ENCODE peak calls at places on chromosome 22, in ten cellular contexts. M, X, K, Q, B, Y, N, O, P and H are unnamed samples.
A peak's percentile ranks its signal among the peaks of the same experiment; 100 is the strongest.

GRCh38 chr22:41094036-41094435 is 1.6 kb downstream of the EP300 start:
- DNase-seq in M (no peak), Y (no peak), N (peak; percentile 47), P (peak; percentile 53), Q (no peak), B (no peak), O (peak; percentile 25), K (no peak), X (no peak), H (peak; percentile 55)

GRCh38 chr22:37827056-37827455 is 3.9 kb downstream of the GALR3 start:
- DNase-seq in P (no peak), N (no peak), K (peak; percentile 78), O (no peak), B (no peak), Y (no peak), Q (no peak), M (peak; percentile 51), X (no peak), H (no peak)

GRCh38 chr22:22245256-22245909 is 797 bp downstream of the VPREB1 start:
- DNase-seq in B (no peak), X (no peak), M (no peak), Q (no peak), K (no peak), O (no peak), N (no peak), Y (no peak), P (no peak), H (no peak)

GRCh38 chr22:48744283-48744641 is 1083.4 kb downstream of the BRD1 start:
- DNase-seq in K (no peak), X (no peak), O (no peak), B (no peak), M (no peak), N (no peak), P (no peak), Q (peak; percentile 21), Y (peak; percentile 28), H (no peak)

GRCh38 chr22:30245985-30246901 is at the start of gene LIF:
- DNase-seq in X (no peak), N (peak; percentile 19), B (no peak), K (no peak), M (no peak), P (peak; percentile 42), O (peak; percentile 50), Y (no peak), Q (no peak), H (peak; percentile 50)

GRCh38 chr22:24542641-24543040 is 12.3 kb downstream of the GUCD1 start:
- DNase-seq in P (no peak), Q (peak; percentile 83), N (no peak), M (no peak), O (no peak), K (no peak), X (peak; percentile 63), Y (peak; percentile 87), B (no peak), H (no peak)

GRCh38 chr22:26066534-26066933 is 102.7 kb upstream of the SEZ6L start:
- DNase-seq in M (no peak), Q (no peak), K (no peak), O (peak; percentile 56), N (no peak), X (no peak), Y (no peak), B (no peak), P (no peak), H (no peak)

GRCh38 chr22:37519268-37520195 is at the start of gene CARD10:
- DNase-seq in P (peak; percentile 62), M (no peak), B (no peak), N (peak; percentile 33), X (no peak), K (no peak), Q (peak; percentile 68), O (peak; percentile 49), Y (peak; percentile 69), H (peak; percentile 63)

GRCh38 chr22:37906364-37907008 is 389 bp downstream of the MICALL1 start:
- DNase-seq in B (no peak), Y (no peak), P (peak; percentile 53), M (peak; percentile 39), Q (no peak), N (no peak), K (no peak), O (peak; percentile 19), X (no peak), H (no peak)

GRCh38 chr22:32652609-32653008 is 148.9 kb upstream of the TIMP3 start:
- DNase-seq in B (no peak), Q (no peak), K (no peak), M (no peak), Y (no peak), O (no peak), P (no peak), X (no peak), N (no peak), H (no peak)

GRCh38 chr22:17562906-17563870 is at the start of gene SLC25A18:
- DNase-seq in M (peak; percentile 70), P (no peak), X (peak; percentile 40), O (peak; percentile 39), B (no peak), Y (peak; percentile 85), K (peak; percentile 66), N (no peak), Q (no peak), H (no peak)

DNA sequence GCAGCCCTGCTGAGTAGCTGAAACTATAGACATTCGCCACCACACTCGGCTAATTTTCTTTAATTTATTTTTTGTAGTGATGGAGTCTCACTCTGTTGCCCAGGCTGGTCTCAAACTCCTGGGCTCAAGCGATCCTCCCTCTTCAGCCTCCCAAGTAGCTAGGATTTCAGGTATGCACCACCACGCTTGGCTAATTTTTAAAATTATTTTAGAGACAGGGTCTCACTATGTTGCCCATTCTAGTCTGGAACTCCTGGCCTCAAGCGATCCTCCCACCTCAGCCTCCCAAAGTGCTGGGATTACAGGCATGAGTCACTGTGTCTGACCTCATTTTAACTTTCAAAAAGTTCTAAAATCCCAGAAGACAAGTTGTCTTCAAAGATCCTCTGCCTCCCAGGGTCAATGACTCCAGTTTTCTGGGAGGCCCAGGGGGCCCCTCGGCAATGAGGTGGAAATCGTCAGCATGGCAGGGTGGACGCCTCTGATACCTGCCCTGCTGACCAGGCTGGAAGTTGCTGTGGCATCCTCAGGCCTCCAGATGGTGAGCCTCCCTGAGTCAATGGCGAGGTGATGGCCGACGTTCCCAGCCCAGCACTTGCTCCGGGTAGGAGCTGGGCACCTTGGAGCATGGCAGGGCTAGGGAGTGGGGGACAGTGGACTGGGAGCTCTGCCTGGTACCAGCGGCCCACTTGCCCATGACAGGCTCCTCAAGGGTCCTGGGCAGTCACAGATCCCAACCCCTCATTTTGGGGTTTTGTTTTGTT is 31.1 kb downstream of the RPL3 start:
- DNase-seq in X (no peak), Y (no peak), Q (no peak), N (no peak), O (no peak), B (no peak), M (no peak), K (no peak), P (no peak), H (no peak)
- H3K27ac ChIP-seq in X (no peak overlapping the region), Y (no peak overlapping the region), Q (no peak overlapping the region), N (no peak overlapping the region), O (no peak overlapping the region), B (no peak overlapping the region), M (no peak overlapping the region), K (no peak overlapping the region), P (no peak overlapping the region), H (no peak overlapping the region)

DNA sequence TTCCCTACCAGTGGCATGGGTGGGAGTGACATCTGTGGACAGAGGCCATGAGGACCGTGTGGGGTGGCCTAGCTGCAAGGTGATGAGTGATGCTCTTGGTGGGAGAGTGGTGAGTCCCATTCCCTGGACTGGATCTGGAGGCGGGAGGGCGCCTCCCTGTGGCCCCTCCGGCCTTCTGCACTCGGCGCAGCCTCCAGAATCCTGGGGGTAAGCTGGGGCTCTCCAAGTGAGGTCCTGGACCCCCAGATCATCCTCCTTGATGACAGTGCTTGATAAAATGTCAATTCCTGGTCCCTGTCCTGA is 32.3 kb upstream of the PRR5 start:
- DNase-seq in P (no peak), B (no peak), N (no peak), K (no peak), M (no peak), O (peak; percentile 47), Y (no peak), X (no peak), Q (no peak), H (no peak)
- H3K4me3 ChIP-seq in P (no peak overlapping the region), B (no peak overlapping the region), N (no peak overlapping the region), K (no peak overlapping the region), M (no peak overlapping the region), O (no peak overlapping the region), Y (no peak overlapping the region), X (no peak overlapping the region), Q (peak overlapping the region; percentile 58), H (no peak overlapping the region)

GRCh38 chr22:20210473-20211059 is 57.6 kb downstream of the RTN4R start:
- DNase-seq in Q (no peak), O (no peak), N (no peak), K (no peak), Y (no peak), B (no peak), X (no peak), M (no peak), P (no peak), H (no peak)

GRCh38 chr22:20211409-20211996 is 56.6 kb downstream of the RTN4R start:
- DNase-seq in B (no peak), O (no peak), N (no peak), Q (no peak), K (no peak), P (no peak), X (no peak), Y (no peak), M (no peak), H (no peak)

GRCh38 chr22:20208713-20209310 is 58.0 kb upstream of the CCDC188 start:
- DNase-seq in N (no peak), B (no peak), Q (no peak), Y (no peak), M (no peak), O (no peak), X (peak; percentile 39), P (no peak), K (no peak), H (no peak)

GRCh38 chr22:20207277-20208025 is 56.6 kb upstream of the CCDC188 start:
- DNase-seq in O (no peak), X (no peak), Y (no peak), N (no peak), Q (no peak), K (no peak), B (no peak), M (no peak), P (no peak), H (no peak)

GRCh38 chr22:20209761-20210250 is 58.3 kb downstream of the RTN4R start:
- DNase-seq in Q (no peak), N (no peak), B (no peak), O (no peak), X (no peak), P (no peak), K (no peak), M (no peak), Y (no peak), H (no peak)
- H3K4me1 ChIP-seq in Q (peaks cover 77% of the 10 kb centered on the region), N (peaks cover 17% of the 10 kb centered on the region), B (peaks cover 31% of the 10 kb centered on the region), O (peaks cover 27% of the 10 kb centered on the region), X (peaks cover 73% of the 10 kb centered on the region), P (peaks cover 6% of the 10 kb centered on the region), K (peaks cover 30% of the 10 kb centered on the region), M (no peaks in the 10 kb centered on the region), Y (peaks cover 10% of the 10 kb centered on the region), H (peaks cover 6% of the 10 kb centered on the region)

DNA sequence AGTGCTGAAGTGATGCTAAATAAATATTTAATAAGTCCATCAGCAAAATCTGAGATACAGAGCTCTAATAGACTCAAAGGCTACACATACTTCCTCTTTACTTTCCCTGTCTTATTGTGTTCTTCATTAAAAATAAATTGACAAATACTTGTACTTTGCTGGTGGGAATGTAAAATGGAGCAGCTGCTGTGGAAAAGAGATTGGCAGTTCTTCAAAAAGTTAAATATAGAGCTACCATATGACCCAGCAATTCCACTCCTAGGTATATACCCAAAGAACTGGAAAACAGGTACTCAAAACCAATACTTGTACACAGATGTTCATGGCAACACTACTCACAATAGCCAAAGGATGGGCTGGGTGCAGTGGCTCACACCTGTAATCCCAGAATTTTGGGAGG is 76.0 kb downstream of the RBFOX2 start:
- DNase-seq in X (no peak), Y (no peak), P (no peak), M (no peak), N (no peak), O (no peak), K (no peak), B (no peak), Q (no peak), H (no peak)
- H3K27ac ChIP-seq in X (no peak overlapping the region), Y (no peak overlapping the region), P (no peak overlapping the region), M (no peak overlapping the region), N (no peak overlapping the region), O (no peak overlapping the region), K (no peak overlapping the region), B (no peak overlapping the region), Q (no peak overlapping the region), H (no peak overlapping the region)